ENCODE peak calls at places on chromosomes 3 and 15, in eight cellular contexts. S is astrocyte of the spinal cord, D is psoas muscle, G is pancreas, O is heart right ventricle, Q is endothelial cell, P is HL-60, M is fibroblast of lung. N is an unnamed sample.

GRCh38 chr15:59299919-59300617 is 72.6 kb downstream of the MYO1E start:
- DNase-seq in S (peak; percentile 96), D (peak; percentile 75), G (no peak), O (peak; percentile 78), Q (no peak), P (peak; percentile 94), M (peak; percentile 98), N (peak; percentile 97)

GRCh38 chr3:197547206-197547605 is 8.6 kb downstream of the BDH1 start:
- DNase-seq in S (no peak), D (no peak), G (no peak), O (no peak), Q (no peak), P (no peak), M (no peak), N (no peak)

GRCh38 chr3:100075731-100076543 is 38.4 kb downstream of the FILIP1L start:
- DNase-seq in S (no peak), D (no peak), G (no peak), O (no peak), Q (no peak), P (no peak), M (no peak), N (no peak)

GRCh38 chr3:196198771-196199753 is 12.1 kb downstream of the ZDHHC19 start:
- DNase-seq in S (no peak), D (no peak), G (no peak), O (no peak), Q (no peak), P (no peak), M (no peak), N (no peak)

GRCh38 chr3:134354612-134355275 is 19.5 kb downstream of the AMOTL2 start:
- DNase-seq in S (no peak), D (no peak), G (peak; percentile 28), O (no peak), Q (no peak), P (no peak), M (no peak), N (no peak)

GRCh38 chr3:133038089-133038730 is at the start of gene TMEM108:
- DNase-seq in S (peak; percentile 75), D (peak; percentile 83), G (peak; percentile 87), O (peak; percentile 73), Q (peak; percentile 94), P (no peak), M (peak; percentile 44), N (no peak)

GRCh38 chr3:46671541-46672348 is 21.7 kb downstream of the ALS2CL start:
- DNase-seq in S (no peak), D (no peak), G (peak; percentile 37), O (no peak), Q (no peak), P (no peak), M (no peak), N (no peak)

GRCh38 chr3:141557961-141558706 is 71.3 kb downstream of the RASA2 start:
- DNase-seq in S (no peak), D (no peak), G (no peak), O (no peak), Q (no peak), P (no peak), M (no peak), N (no peak)

GRCh38 chr15:83106994-83107840 is at the start of gene TM6SF1:
- DNase-seq in S (no peak), D (peak; percentile 58), G (peak; percentile 66), O (peak; percentile 15), Q (peak; percentile 42), P (no peak), M (no peak), N (peak; percentile 44)

GRCh38 chr3:28467414-28467813 is 118.8 kb upstream of the AZI2 start:
- DNase-seq in S (peak; percentile 0), D (no peak), G (no peak), O (no peak), Q (no peak), P (no peak), M (peak; percentile 2), N (no peak)

GRCh38 chr15:77507151-77507847 is 86.6 kb downstream of the HMG20A start:
- DNase-seq in S (no peak), D (peak; percentile 63), G (peak; percentile 81), O (peak; percentile 73), Q (no peak), P (no peak), M (peak; percentile 23), N (no peak)

GRCh38 chr15:46652256-46652655 is 1017.4 kb downstream of the SQOR start:
- DNase-seq in S (no peak), D (no peak), G (no peak), O (no peak), Q (no peak), P (no peak), M (no peak), N (no peak)

GRCh38 chr3:113132571-113132996 is 78.8 kb upstream of the BOC start:
- DNase-seq in S (peak; percentile 88), D (no peak), G (no peak), O (no peak), Q (no peak), P (no peak), M (peak; percentile 95), N (no peak)

GRCh38 chr3:66041116-66041515 is 2.4 kb upstream of the MAGI1 start:
- DNase-seq in S (peak; percentile 68), D (no peak), G (no peak), O (no peak), Q (no peak), P (no peak), M (peak; percentile 88), N (no peak)

GRCh38 chr3:138444104-138444503 is 9.7 kb downstream of the ESYT3 start:
- DNase-seq in S (no peak), D (no peak), G (no peak), O (no peak), Q (no peak), P (no peak), M (no peak), N (no peak)

GRCh38 chr15:62135532-62136134 is 29.5 kb downstream of the C2CD4B start:
- DNase-seq in S (peak; percentile 22), D (no peak), G (peak; percentile 62), O (no peak), Q (no peak), P (no peak), M (peak; percentile 80), N (no peak)

GRCh38 chr3:114597012-114597411 is 303.2 kb downstream of the TIGIT start:
- DNase-seq in S (no peak), D (no peak), G (no peak), O (no peak), Q (no peak), P (no peak), M (no peak), N (no peak)

GRCh38 chr3:81761904-81762565 is 590 bp upstream of the GBE1 start:
- DNase-seq in S (no peak), D (no peak), G (no peak), O (no peak), Q (no peak), P (no peak), M (peak; percentile 39), N (no peak)

GRCh38 chr3:81758275-81758674 is 3.2 kb downstream of the GBE1 start:
- DNase-seq in S (peak; percentile 55), D (no peak), G (no peak), O (no peak), Q (no peak), P (no peak), M (peak; percentile 66), N (no peak)

GRCh38 chr3:81764665-81765064 is 3.2 kb upstream of the GBE1 start:
- DNase-seq in S (no peak), D (no peak), G (no peak), O (no peak), Q (no peak), P (no peak), M (no peak), N (no peak)

GRCh38 chr3:81760215-81760614 is 1.2 kb downstream of the GBE1 start:
- DNase-seq in S (no peak), D (no peak), G (no peak), O (no peak), Q (no peak), P (no peak), M (no peak), N (no peak)

DNA sequence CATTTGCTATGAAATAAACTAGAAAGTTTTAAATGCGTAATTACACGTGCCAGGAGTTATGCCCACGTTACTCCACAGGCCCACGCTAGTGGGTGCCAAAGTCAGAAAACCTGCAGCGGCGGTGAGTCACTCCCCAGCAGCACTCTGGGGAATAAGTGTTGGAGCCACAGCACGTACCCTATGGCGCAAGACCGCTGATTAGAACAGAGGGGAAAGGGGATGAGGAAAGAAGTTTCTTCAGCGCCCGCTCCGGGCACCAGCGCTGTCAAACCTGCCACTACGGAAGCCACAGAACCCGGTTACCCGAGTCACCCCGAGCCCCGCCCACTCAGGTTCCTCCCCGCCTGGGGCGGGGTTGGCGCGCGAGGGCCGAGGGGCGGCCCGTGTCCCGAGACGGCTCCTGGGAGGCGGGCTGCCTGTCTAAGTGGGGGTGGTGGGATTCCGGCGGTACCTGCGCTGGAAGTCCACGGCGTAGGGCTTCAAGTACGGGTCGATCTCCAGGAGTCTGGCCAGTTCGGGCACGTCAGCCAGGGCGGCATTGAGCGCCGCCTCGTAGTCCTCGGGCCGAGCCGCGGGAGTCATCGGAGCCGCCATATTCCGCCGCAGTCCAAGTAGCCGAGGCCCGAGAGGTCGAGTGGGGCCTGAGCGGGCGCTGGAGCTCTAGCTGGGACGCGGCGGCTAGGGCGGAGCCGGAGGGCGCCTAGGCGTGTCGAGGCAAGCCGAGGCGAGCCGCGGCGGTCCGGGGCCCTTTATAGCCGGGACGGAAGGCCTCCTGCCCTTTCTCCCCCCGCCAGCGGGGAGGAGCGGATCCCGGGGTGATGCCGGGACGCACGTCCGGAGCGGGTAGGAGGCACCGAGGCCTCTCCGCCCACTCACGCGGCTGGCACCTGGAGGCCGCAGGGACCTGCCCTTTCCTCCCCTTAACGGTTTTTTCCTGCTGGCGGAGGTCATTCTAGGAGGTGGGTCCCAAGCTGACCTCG is at the start of gene GBE1:
- DNase-seq in S (peak; percentile 92), D (peak; percentile 96), G (peak; percentile 95), O (peak; percentile 93), Q (peak; percentile 89), P (peak; percentile 92), M (peak; percentile 91), N (peak; percentile 97)
- TF ChIP-seq CTCF in S (peak; percentile 54), D (peak; percentile 24), G (no peak), O (peak; percentile 22), Q (no peak), P (peak; percentile 73), M (peak; percentile 59), N (peak; percentile 29)

GRCh38 chr3:120622870-120623718 is 27.0 kb downstream of the NDUFB4 start:
- DNase-seq in S (peak; percentile 22), D (no peak), G (no peak), O (no peak), Q (no peak), P (no peak), M (peak; percentile 56), N (peak; percentile 33)
- TF ChIP-seq CTCF in S (peak; percentile 10), D (no peak), G (no peak), O (no peak), Q (no peak), P (no peak), M (no peak), N (peak; percentile 22)

GRCh38 chr3:129421988-129422745 is 6.3 kb downstream of the EFCAB12 start:
- DNase-seq in S (no peak), D (no peak), G (no peak), O (no peak), Q (no peak), P (no peak), M (no peak), N (no peak)
- TF ChIP-seq CTCF in S (peak; percentile 22), D (no peak), G (no peak), O (no peak), Q (no peak), P (no peak), M (peak; percentile 30), N (no peak)

DNA sequence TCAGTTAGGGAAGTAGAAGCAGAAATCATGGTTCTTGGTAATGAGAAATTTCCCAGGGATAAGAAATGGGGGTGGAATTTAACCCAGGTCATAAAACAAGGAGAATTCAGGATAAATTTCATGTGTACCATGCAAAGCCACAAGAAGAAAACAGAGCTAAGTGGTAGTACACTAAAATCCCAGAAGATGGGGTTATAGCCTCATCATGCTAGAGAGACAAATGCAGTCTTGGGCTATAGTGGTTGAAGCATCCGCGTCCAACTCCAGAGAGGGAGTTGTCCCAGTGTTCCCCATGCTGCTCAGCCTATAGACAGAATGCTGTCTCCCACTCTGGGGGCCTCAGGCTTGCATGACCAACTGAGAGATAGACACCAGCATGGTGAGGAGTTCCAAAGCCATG is 36.2 kb upstream of the CLRN1 start:
- DNase-seq in S (peak; percentile 67), D (no peak), G (no peak), O (no peak), Q (no peak), P (no peak), M (peak; percentile 55), N (no peak)
- TF ChIP-seq CTCF in S (peak; percentile 57), D (no peak), G (no peak), O (no peak), Q (no peak), P (no peak), M (peak; percentile 54), N (no peak)